ENCODE peak calls at places on chromosome 6, in four cellular contexts. A is HFF-Myc, M is GM12878, R is esophagus muscularis mucosa. D is an unnamed sample.

GRCh38 chr6:26332408-26332807 is 32.6 kb upstream of the BTN3A2 start:
- DNase-seq in A (no peak), M (no peak), R (no peak), D (no peak)

GRCh38 chr6:131954775-131955107 is 3.6 kb upstream of the CCN2 start:
- DNase-seq in A (peak), M (no peak), R (no peak), D (peak)

GRCh38 chr6:22913612-22914011 is 344.2 kb downstream of the HDGFL1 start:
- DNase-seq in A (no peak), M (no peak), R (no peak), D (no peak)

GRCh38 chr6:38542031-38542430 is 97.7 kb downstream of the BTBD9 start:
- DNase-seq in A (no peak), M (no peak), R (no peak), D (peak)

GRCh38 chr6:41411961-41412360 is 76.6 kb downstream of the NCR2 start:
- DNase-seq in A (no peak), M (no peak), R (no peak), D (no peak)

GRCh38 chr6:130381012-130381411 is 15.2 kb downstream of the TMEM200A start:
- DNase-seq in A (no peak), M (no peak), R (no peak), D (no peak)

GRCh38 chr6:154302111-154302752 is 54.4 kb downstream of the IPCEF1 start:
- DNase-seq in A (peak), M (peak), R (no peak), D (peak)

GRCh38 chr6:44576132-44576601 is 188.7 kb downstream of the CDC5L start:
- DNase-seq in A (no peak), M (no peak), R (no peak), D (no peak)

GRCh38 chr6:133814797-133815196 is 74.1 kb upstream of the TCF21 start:
- DNase-seq in A (no peak), M (no peak), R (no peak), D (peak)

GRCh38 chr6:11277275-11278206 is 45.1 kb upstream of the NEDD9 start:
- DNase-seq in A (peak), M (peak), R (no peak), D (peak)

GRCh38 chr6:13049666-13050254 is 278.6 kb downstream of the TBC1D7 start:
- DNase-seq in A (no peak), M (no peak), R (no peak), D (no peak)
- TF ChIP-seq CTCF in A (no peak), M (no peak), R (no peak), D (peak)

GRCh38 chr6:33324139-33324538 is 6.6 kb upstream of the ZBTB22 start:
- DNase-seq in A (no peak), M (no peak), R (no peak), D (no peak)
- H3K4me3 ChIP-seq in A (peak), M (peak), R (peak), D (no peak)

DNA sequence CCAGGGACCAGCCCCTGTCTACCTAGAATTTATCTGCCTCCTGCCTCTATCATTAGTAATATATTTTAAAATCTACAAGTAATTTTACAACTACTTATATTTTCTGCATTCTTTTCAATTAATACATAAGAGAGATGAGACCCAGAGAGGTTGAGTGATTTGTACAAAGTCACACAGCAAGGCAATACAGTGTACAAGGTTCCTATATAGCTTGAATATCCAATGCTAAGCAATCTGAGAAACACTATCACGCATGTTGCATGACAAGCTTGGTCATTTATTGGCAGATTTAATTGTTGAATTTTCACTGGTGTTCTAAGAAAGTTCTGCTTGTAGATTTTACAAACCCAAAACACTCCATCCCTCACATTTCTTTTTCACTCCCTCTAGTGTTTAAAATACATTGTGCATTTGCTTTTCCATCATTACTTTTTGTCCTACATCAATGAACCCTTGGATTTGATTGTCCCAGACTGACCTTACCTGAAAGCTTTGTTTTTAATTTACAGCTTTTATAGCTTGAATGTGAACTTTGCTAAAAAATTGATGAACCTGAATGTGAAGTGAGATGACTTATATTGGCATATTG is 520.9 kb upstream of the CITED2 start:
- DNase-seq in A (no peak), M (no peak), R (no peak), D (no peak)
- TF ChIP-seq CTCF in A (no peak), M (no peak), R (no peak), D (peak)

GRCh38 chr6:30836431-30836866 is 47.9 kb upstream of the DDR1 start:
- DNase-seq in A (no peak), M (no peak), R (no peak), D (no peak)

GRCh38 chr6:30837432-30837831 is 46.9 kb upstream of the DDR1 start:
- DNase-seq in A (no peak), M (no peak), R (no peak), D (no peak)

GRCh38 chr6:30837870-30838269 is 46.4 kb upstream of the DDR1 start:
- DNase-seq in A (no peak), M (no peak), R (no peak), D (no peak)

GRCh38 chr6:30835576-30835975 is 48.7 kb upstream of the DDR1 start:
- DNase-seq in A (no peak), M (no peak), R (no peak), D (no peak)

DNA sequence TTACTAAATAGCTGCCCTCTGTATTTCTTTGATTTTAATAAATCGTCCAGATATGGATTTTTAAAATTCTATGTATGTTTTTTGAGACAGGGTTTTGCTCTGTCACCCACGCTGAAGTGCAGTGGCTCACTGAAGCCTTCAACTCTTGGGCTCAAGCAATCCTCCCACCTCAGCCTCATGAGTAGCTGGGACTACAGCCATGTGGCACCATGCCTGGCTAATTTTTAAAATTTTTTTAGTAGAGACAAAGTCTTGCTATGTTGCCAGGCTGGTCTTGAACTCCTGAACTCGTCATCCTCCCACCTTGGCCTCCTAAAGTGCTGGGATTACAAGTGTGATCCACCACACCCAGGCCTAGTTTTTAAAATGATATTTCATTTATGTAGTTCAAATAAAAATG is 47.4 kb upstream of the DDR1 start:
- DNase-seq in A (no peak), M (no peak), R (no peak), D (no peak)
- H3K4me3 ChIP-seq in A (no peak), M (no peak), R (no peak), D (no peak)

GRCh38 chr6:5023923-5024322 is 20.1 kb upstream of the RPP40 start:
- DNase-seq in A (no peak), M (no peak), R (peak), D (no peak)

GRCh38 chr6:5028921-5029320 is 25.1 kb upstream of the RPP40 start:
- DNase-seq in A (no peak), M (no peak), R (no peak), D (no peak)

GRCh38 chr6:5028301-5028700 is 24.5 kb upstream of the RPP40 start:
- DNase-seq in A (no peak), M (no peak), R (no peak), D (no peak)

GRCh38 chr6:5029609-5030008 is 25.8 kb upstream of the RPP40 start:
- DNase-seq in A (no peak), M (no peak), R (no peak), D (no peak)

GRCh38 chr6:5025911-5026819 is 22.3 kb upstream of the RPP40 start:
- DNase-seq in A (no peak), M (no peak), R (peak), D (peak)
- TF ChIP-seq CTCF in A (no peak), M (no peak), R (peak), D (peak)

GRCh38 chr6:4381379-4381778 is 246.0 kb upstream of the ECI2 start:
- DNase-seq in A (no peak), M (no peak), R (no peak), D (peak)

GRCh38 chr6:4377635-4378034 is 242.3 kb upstream of the ECI2 start:
- DNase-seq in A (no peak), M (no peak), R (no peak), D (no peak)

GRCh38 chr6:4379958-4380357 is 244.6 kb upstream of the ECI2 start:
- DNase-seq in A (no peak), M (no peak), R (no peak), D (no peak)

GRCh38 chr6:4380881-4381281 is 245.5 kb upstream of the ECI2 start:
- DNase-seq in A (no peak), M (no peak), R (no peak), D (no peak)

GRCh38 chr6:4378319-4378996 is 243.1 kb upstream of the ECI2 start:
- DNase-seq in A (no peak), M (no peak), R (no peak), D (no peak)
- H3K4me3 ChIP-seq in A (no peak), M (no peak), R (no peak), D (no peak)

DNA sequence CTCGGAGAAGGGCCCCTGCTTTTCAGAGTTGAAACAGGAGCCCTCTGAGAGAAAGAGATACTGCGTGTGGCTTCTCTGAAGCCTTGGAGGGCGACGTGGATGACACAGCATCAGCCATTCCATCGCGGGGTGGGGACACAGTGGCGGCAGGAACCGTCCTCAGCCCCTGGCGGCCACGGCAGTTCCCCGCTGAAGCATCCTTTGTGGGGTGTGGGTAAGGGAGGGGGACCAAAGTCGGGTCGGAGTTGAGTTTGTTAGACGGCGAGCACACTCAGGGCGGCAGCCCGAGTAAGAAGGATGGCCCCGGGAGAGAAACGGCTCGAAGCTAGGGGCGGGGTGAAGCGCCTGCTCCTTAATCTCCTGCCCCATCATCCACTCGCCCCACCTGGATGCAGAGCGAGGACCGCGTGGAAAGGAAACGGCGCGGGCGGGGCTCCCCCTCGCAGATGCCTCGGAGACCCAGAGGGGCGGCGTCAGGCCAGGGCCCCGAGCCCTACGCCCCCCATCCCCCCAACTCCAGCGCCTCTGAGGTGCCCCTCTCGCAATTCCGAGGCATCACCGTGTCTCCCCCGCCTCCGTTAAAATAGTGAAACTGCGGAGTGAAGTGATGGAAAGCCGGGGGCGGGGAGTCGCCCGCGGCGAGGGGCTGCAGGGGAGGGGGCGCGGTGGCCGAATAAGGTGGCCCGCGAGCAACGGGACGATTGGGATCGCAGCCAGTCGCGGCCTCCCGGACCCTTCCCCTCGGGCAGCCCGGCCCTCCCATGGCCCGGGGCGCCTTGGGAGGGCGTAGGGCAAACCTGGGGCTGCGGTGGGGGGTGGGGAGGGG is 796 bp upstream of the RREB1 start:
- DNase-seq in A (no peak), M (no peak), R (no peak), D (no peak)
- TF ChIP-seq CTCF in A (no peak), M (peak), R (peak), D (peak)

GRCh38 chr6:107554918-107555317 is 65.0 kb downstream of the SOBP start:
- DNase-seq in A (no peak), M (no peak), R (no peak), D (no peak)

GRCh38 chr6:107554326-107554725 is 64.4 kb downstream of the SOBP start:
- DNase-seq in A (no peak), M (no peak), R (no peak), D (no peak)

GRCh38 chr6:107550906-107551305 is 61.0 kb downstream of the SOBP start:
- DNase-seq in A (no peak), M (no peak), R (no peak), D (no peak)

GRCh38 chr6:107547061-107547840 is 57.3 kb downstream of the SOBP start:
- DNase-seq in A (no peak), M (no peak), R (no peak), D (no peak)

DNA sequence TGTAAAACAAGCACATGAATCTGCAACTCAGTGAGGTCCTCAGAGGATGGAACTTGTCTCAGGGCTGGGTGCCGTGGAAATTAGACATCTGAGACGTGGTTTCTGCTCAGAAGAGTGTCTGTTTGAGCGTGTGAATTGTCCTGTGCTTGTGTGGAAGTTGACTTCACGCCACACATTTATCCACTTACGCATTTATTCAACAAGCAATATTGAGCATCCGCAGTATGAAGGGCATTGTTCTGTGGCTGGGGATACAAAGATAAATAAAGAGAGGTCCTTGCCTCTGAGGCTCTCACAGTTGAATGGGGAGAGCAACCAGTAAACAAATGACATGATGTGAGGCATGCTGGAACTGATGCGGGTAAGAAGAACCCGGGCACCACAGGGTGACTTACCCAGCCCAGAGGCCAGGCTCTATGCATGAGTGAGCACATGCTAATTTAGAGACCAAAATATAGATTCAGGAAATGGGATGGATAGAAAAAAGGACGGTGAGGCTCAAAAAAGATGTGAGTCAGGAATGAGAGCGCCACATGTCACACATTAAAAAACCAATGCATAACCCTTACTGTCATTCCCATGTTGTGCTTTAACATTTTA is 60.4 kb downstream of the SOBP start:
- DNase-seq in A (no peak), M (peak), R (no peak), D (no peak)
- H3K4me3 ChIP-seq in A (no peak), M (no peak), R (no peak), D (no peak)